ENCODE peak calls at places on chromosome 18, in eight cellular contexts. F is kidney, E is uterus, R is brain microvascular endothelial cell, L is choroid plexus epithelial cell, W is psoas muscle, K is GM12865, D is cardiac fibroblast. C is an unnamed sample.

GRCh38 chr18:52288403-52289004 is 51.5 kb upstream of the DCC start:
- DNase-seq in F (no peak), E (no peak), R (no peak), L (peak; percentile 29), W (no peak), K (peak; percentile 62), D (peak; percentile 6), C (peak; percentile 20)

GRCh38 chr18:487371-487770 is 13.1 kb downstream of the COLEC12 start:
- DNase-seq in F (no peak), E (no peak), R (no peak), L (no peak), W (no peak), K (no peak), D (peak; percentile 36), C (no peak)

GRCh38 chr18:12851709-12852108 is 32.3 kb downstream of the PTPN2 start:
- DNase-seq in F (no peak), E (no peak), R (no peak), L (peak; percentile 54), W (no peak), K (no peak), D (no peak), C (no peak)

GRCh38 chr18:52046842-52047241 is 293.2 kb upstream of the DCC start:
- DNase-seq in F (no peak), E (no peak), R (no peak), L (no peak), W (no peak), K (no peak), D (no peak), C (no peak)

GRCh38 chr18:30387401-30387800 is 655.1 kb downstream of the DSC3 start:
- DNase-seq in F (no peak), E (no peak), R (no peak), L (no peak), W (no peak), K (no peak), D (peak; percentile 34), C (peak; percentile 8)

GRCh38 chr18:9323750-9324445 is 10.7 kb upstream of the TWSG1 start:
- DNase-seq in F (no peak), E (no peak), R (no peak), L (peak; percentile 75), W (no peak), K (no peak), D (peak; percentile 93), C (peak; percentile 93)

GRCh38 chr18:57959278-57959677 is 84.7 kb upstream of the NEDD4L start:
- DNase-seq in F (no peak), E (no peak), R (peak; percentile 57), L (peak; percentile 67), W (no peak), K (peak; percentile 59), D (peak; percentile 59), C (peak; percentile 53)

GRCh38 chr18:23357992-23358594 is 95.0 kb upstream of the RIOK3 start:
- DNase-seq in F (peak; percentile 84), E (peak; percentile 58), R (no peak), L (peak; percentile 54), W (peak; percentile 67), K (no peak), D (peak; percentile 76), C (peak; percentile 63)

GRCh38 chr18:58393295-58393694 is 235.6 kb downstream of the ALPK2 start:
- DNase-seq in F (no peak), E (no peak), R (no peak), L (no peak), W (no peak), K (no peak), D (no peak), C (no peak)

GRCh38 chr18:39627936-39628335 is 2062.3 kb upstream of the CELF4 start:
- DNase-seq in F (no peak), E (no peak), R (no peak), L (peak; percentile 59), W (no peak), K (no peak), D (peak; percentile 18), C (peak; percentile 25)

GRCh38 chr18:49846263-49846662 is 32.9 kb upstream of the ACAA2 start:
- DNase-seq in F (no peak), E (no peak), R (peak; percentile 17), L (peak; percentile 73), W (no peak), K (no peak), D (peak; percentile 42), C (peak; percentile 49)

GRCh38 chr18:48037481-48038271 is 107.2 kb upstream of the SMAD2 start:
- DNase-seq in F (peak; percentile 49), E (no peak), R (no peak), L (peak; percentile 20), W (no peak), K (no peak), D (peak; percentile 26), C (peak; percentile 23)

GRCh38 chr18:11408555-11408954 is 200.8 kb upstream of the SLC35G4 start:
- DNase-seq in F (no peak), E (no peak), R (no peak), L (no peak), W (no peak), K (no peak), D (no peak), C (no peak)

GRCh38 chr18:31244737-31245432 is 73.1 kb upstream of the DSG1 start:
- DNase-seq in F (no peak), E (no peak), R (no peak), L (no peak), W (no peak), K (no peak), D (no peak), C (no peak)

GRCh38 chr18:47184419-47185050 is 8.4 kb upstream of the IER3IP1 start:
- DNase-seq in F (no peak), E (peak; percentile 19), R (peak; percentile 25), L (peak; percentile 67), W (no peak), K (peak; percentile 30), D (peak; percentile 52), C (peak; percentile 70)

GRCh38 chr18:902179-902718 is 2.4 kb upstream of the ADCYAP1 start:
- DNase-seq in F (no peak), E (no peak), R (no peak), L (peak; percentile 34), W (no peak), K (no peak), D (peak; percentile 54), C (peak; percentile 51)

GRCh38 chr18:48838921-48839818 is 111.6 kb downstream of the SMAD7 start:
- DNase-seq in F (peak; percentile 71), E (no peak), R (peak; percentile 57), L (peak; percentile 67), W (peak; percentile 44), K (no peak), D (peak; percentile 57), C (peak; percentile 57)

GRCh38 chr18:49613141-49613641 is 51.3 kb downstream of the LIPG start:
- DNase-seq in F (peak; percentile 84), E (no peak), R (no peak), L (no peak), W (no peak), K (no peak), D (no peak), C (no peak)

GRCh38 chr18:8844721-8845148 is 139.4 kb downstream of the MTCL1 start:
- DNase-seq in F (no peak), E (no peak), R (no peak), L (no peak), W (no peak), K (no peak), D (no peak), C (no peak)

GRCh38 chr18:9835112-9835755 is 50.5 kb upstream of the TXNDC2 start:
- DNase-seq in F (no peak), E (no peak), R (no peak), L (no peak), W (no peak), K (no peak), D (no peak), C (no peak)

GRCh38 chr18:13580351-13580750 is 146.0 kb downstream of the FAM210A start:
- DNase-seq in F (no peak), E (no peak), R (no peak), L (no peak), W (no peak), K (no peak), D (no peak), C (no peak)

DNA sequence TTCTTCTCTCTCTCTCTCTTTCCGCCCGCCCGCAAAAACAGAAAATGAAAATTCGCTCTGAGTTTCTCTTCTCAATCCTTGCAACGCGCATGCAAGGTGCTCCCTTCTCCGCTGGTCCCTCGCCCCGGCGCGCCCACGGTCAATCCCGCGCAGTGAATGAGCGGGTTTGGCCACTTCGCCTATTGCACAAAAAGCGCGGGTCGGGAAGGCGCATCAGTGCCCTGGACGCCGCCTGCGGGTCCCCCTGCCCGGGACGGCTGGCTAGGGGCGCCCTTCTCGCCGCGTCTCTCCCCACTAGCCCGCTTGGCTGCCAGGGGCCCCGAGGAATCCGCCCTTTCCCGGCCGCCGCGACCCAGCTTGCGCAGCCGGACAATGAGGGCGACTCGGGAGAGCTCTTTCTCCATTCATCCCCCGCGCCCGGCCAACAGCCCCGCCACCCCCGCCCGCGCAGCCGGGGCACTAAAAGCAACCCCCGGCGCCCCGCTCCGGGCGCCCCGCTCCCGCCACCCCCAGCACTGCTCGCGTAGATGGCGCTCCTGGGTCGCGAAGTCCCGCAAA is 686 bp downstream of the LAMA1 start:
- DNase-seq in F (peak; percentile 79), E (no peak), R (no peak), L (peak; percentile 17), W (no peak), K (no peak), D (no peak), C (no peak)
- H3K4me3 ChIP-seq in F (peak overlapping the region; percentile 82), E (peak overlapping the region; percentile 34), R (peak overlapping the region; percentile 79), L (peak overlapping the region; percentile 73), W (peak overlapping the region; percentile 66), K (no peak overlapping the region), D (peak overlapping the region; percentile 72), C (peak overlapping the region; percentile 72)

DNA sequence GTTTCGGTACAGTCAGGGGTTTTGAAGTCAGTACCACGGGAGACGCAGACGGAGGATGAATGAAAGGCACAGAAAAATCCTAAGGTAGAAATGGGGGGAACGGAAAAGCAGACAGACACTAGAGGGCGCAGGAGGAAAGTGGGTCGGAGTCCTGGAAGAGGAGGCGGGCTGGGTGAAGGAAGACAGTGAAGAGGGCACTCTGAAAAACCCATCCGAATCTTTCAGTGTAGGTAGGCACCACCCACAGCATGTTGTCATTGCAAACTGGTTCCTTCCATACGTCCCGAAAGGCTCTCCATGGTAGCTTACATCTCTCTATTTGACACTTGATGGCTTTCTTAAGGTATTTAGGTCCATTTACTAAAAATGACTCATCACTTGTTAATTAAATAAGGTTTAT is 18.5 kb upstream of the ZNF236 start:
- DNase-seq in F (no peak), E (peak; percentile 61), R (peak; percentile 57), L (peak; percentile 68), W (no peak), K (peak; percentile 69), D (peak; percentile 61), C (peak; percentile 63)
- H3K4me3 ChIP-seq in F (no peak overlapping the region), E (no peak overlapping the region), R (no peak overlapping the region), L (peak overlapping the region; percentile 5), W (no peak overlapping the region), K (no peak overlapping the region), D (no peak overlapping the region), C (no peak overlapping the region)

DNA sequence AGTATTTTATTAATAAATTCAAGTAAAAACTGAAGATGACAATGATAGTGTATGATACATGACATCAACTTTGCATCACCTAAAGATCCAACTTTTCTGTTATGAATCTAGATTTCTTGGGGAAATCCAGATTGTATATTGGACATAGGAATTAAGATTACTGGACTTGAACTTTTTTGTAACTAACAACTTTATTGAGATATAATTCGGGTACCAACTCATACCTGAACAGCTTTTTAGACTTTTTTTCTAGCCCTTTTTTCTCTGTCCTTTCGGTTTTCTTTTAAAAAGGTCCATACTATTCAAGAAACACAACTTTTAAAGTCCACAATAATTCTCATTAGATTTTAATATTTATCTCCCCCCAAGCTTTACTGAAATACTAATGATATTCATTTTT is 1.1 kb upstream of the SOCS6 start:
- DNase-seq in F (no peak), E (no peak), R (no peak), L (no peak), W (no peak), K (no peak), D (no peak), C (no peak)
- H3K4me3 ChIP-seq in F (no peak overlapping the region), E (no peak overlapping the region), R (no peak overlapping the region), L (no peak overlapping the region), W (peak overlapping the region; percentile 89), K (no peak overlapping the region), D (no peak overlapping the region), C (no peak overlapping the region)

GRCh38 chr18:74806700-74807416 is 209.2 kb downstream of the ZNF407 start:
- DNase-seq in F (no peak), E (no peak), R (peak; percentile 72), L (peak; percentile 75), W (no peak), K (peak; percentile 79), D (peak; percentile 55), C (peak; percentile 74)
- H3K4me3 ChIP-seq in F (no peak overlapping the region), E (no peak overlapping the region), R (no peak overlapping the region), L (no peak overlapping the region), W (no peak overlapping the region), K (peak overlapping the region; percentile 9), D (no peak overlapping the region), C (no peak overlapping the region)